ENCODE peak calls at places on chromosomes 3 and 15, in nine cellular contexts. J is psoas muscle, Y is brain microvascular endothelial cell, O is gastrocnemius medialis, R is left lung, H is H9, M is SK-N-SH, W is colonic mucosa, V is tibial artery. L is an unnamed sample.

GRCh38 chr15:51884517-51885236 is 55.2 kb downstream of the TMOD3 start:
- DNase-seq in J (no peak), Y (no peak), O (no peak), R (no peak), H (no peak), M (no peak), W (no peak), V (no peak), L (no peak)

GRCh38 chr3:7160689-7161088 is 299.8 kb downstream of the GRM7 start:
- DNase-seq in J (no peak), Y (no peak), O (no peak), R (no peak), H (no peak), M (no peak), W (no peak), V (no peak), L (no peak)

GRCh38 chr15:29207027-29207757 is 62.4 kb downstream of the NSMCE3 start:
- DNase-seq in J (no peak), Y (no peak), O (no peak), R (no peak), H (no peak), M (no peak), W (no peak), V (no peak), L (no peak)

GRCh38 chr15:69784808-69785550 is 312.7 kb downstream of the TLE3 start:
- DNase-seq in J (no peak), Y (peak), O (no peak), R (no peak), H (no peak), M (no peak), W (no peak), V (no peak), L (no peak)

GRCh38 chr15:87713405-87713995 is 543.0 kb downstream of the NTRK3 start:
- DNase-seq in J (no peak), Y (no peak), O (no peak), R (no peak), H (no peak), M (no peak), W (no peak), V (no peak), L (no peak)

GRCh38 chr15:39767921-39768320 is 14.7 kb downstream of the FSIP1 start:
- DNase-seq in J (no peak), Y (no peak), O (no peak), R (no peak), H (no peak), M (no peak), W (no peak), V (no peak), L (no peak)

GRCh38 chr3:16252988-16253387 is 11.8 kb downstream of the DPH3 start:
- DNase-seq in J (no peak), Y (no peak), O (no peak), R (no peak), H (no peak), M (no peak), W (no peak), V (no peak), L (no peak)

GRCh38 chr15:45268135-45268534 is 16.1 kb downstream of the SLC28A2 start:
- DNase-seq in J (no peak), Y (no peak), O (no peak), R (no peak), H (peak), M (no peak), W (peak), V (no peak), L (no peak)

GRCh38 chr3:141057436-141057835 is 6.3 kb downstream of the SPSB4 start:
- DNase-seq in J (no peak), Y (no peak), O (no peak), R (no peak), H (no peak), M (no peak), W (no peak), V (no peak), L (no peak)

GRCh38 chr15:52464478-52464877 is 64.2 kb downstream of the MYO5A start:
- DNase-seq in J (no peak), Y (no peak), O (no peak), R (no peak), H (no peak), M (peak), W (no peak), V (no peak), L (no peak)

GRCh38 chr15:40133544-40133943 is 24.9 kb upstream of the BMF start:
- DNase-seq in J (no peak), Y (no peak), O (no peak), R (no peak), H (no peak), M (no peak), W (no peak), V (no peak), L (no peak)

GRCh38 chr3:124969190-124969589 is 34.6 kb upstream of the MUC13 start:
- DNase-seq in J (no peak), Y (no peak), O (no peak), R (no peak), H (no peak), M (no peak), W (no peak), V (no peak), L (no peak)

GRCh38 chr3:189551007-189551406 is 80.2 kb upstream of the TP63 start:
- DNase-seq in J (no peak), Y (no peak), O (no peak), R (no peak), H (no peak), M (no peak), W (no peak), V (no peak), L (no peak)

GRCh38 chr15:74620636-74621545 is 5.3 kb downstream of the CLK3 start:
- DNase-seq in J (peak), Y (peak), O (peak), R (no peak), H (peak), M (peak), W (peak), V (peak), L (no peak)
- H3K27ac ChIP-seq in J (no peak), Y (no peak), O (no peak), R (no peak), H (no peak), M (no peak), W (no peak), V (no peak), L (no peak)

DNA sequence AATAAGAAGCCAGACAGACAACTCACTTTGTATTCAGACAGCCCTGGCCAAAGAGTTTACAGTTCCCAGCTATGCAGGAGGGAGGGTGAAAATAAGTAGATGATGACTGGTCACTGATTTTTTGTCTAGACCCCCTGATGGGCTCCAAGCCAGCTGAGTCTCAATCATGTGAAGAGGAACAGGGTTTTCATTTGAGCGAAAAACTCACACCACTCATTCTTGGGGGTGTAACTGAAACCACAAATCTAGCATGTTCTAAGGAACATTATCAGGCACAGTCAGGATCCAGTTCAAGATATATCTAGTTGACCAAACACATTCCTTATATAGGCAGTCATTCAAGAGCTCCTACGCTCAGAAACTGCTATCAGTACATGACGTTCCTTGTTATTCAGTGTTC is 59.0 kb downstream of the LMCD1 start:
- DNase-seq in J (no peak), Y (peak), O (no peak), R (no peak), H (no peak), M (no peak), W (no peak), V (no peak), L (peak)
- H3K27ac ChIP-seq in J (peak), Y (peak), O (peak), R (no peak), H (no peak), M (peak), W (no peak), V (peak), L (peak)

GRCh38 chr3:128344046-128344368 is 122.7 kb downstream of the DNAJB8 start:
- DNase-seq in J (no peak), Y (no peak), O (no peak), R (peak), H (no peak), M (no peak), W (no peak), V (no peak), L (no peak)

GRCh38 chr3:128345195-128345594 is 121.5 kb downstream of the DNAJB8 start:
- DNase-seq in J (no peak), Y (no peak), O (no peak), R (no peak), H (no peak), M (no peak), W (no peak), V (no peak), L (no peak)

GRCh38 chr3:128342701-128343180 is 123.9 kb downstream of the DNAJB8 start:
- DNase-seq in J (no peak), Y (no peak), O (no peak), R (peak), H (no peak), M (no peak), W (no peak), V (no peak), L (no peak)

GRCh38 chr3:128341659-128342395 is 124.9 kb downstream of the DNAJB8 start:
- DNase-seq in J (no peak), Y (no peak), O (no peak), R (peak), H (no peak), M (no peak), W (no peak), V (no peak), L (no peak)

DNA sequence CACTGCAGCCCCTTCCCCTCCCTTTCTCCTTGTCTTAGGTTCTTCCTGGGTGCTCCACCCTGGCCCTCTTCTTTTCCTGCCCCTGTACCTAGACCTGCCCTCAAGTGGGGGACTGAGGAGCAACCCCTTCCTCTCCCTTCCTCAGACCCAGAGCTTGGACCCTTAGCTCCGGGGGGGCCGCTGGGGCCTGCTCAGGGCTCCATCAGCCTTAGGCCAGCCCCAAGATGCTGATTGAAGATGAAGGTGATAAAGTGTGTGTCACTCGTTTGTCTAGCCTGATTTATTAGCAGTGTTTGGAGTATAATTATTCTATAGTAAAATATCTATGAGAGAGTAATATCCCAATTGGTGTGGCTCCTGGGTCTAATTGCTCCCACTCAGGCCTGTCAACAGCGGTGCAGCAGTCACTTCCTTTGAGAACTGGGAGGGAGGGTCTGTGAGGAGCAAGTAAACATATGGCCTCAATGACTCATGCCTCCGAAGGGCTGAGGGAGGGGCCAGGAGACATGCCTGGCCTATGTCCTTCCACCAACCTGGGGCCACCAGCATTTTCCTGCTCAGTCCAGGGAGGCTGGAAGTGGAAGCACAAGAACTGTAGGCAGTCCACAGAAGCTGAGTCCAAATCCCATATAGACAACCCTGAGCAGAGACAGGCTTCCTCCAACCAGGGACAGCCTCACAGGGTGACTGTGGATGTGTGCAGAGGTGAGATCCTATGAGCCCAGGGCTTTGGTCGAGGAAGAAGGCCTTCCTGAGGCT is 123.2 kb downstream of the DNAJB8 start:
- DNase-seq in J (no peak), Y (peak), O (no peak), R (peak), H (peak), M (peak), W (peak), V (no peak), L (peak)
- H3K27ac ChIP-seq in J (no peak), Y (no peak), O (no peak), R (no peak), H (no peak), M (no peak), W (no peak), V (no peak), L (no peak)

DNA sequence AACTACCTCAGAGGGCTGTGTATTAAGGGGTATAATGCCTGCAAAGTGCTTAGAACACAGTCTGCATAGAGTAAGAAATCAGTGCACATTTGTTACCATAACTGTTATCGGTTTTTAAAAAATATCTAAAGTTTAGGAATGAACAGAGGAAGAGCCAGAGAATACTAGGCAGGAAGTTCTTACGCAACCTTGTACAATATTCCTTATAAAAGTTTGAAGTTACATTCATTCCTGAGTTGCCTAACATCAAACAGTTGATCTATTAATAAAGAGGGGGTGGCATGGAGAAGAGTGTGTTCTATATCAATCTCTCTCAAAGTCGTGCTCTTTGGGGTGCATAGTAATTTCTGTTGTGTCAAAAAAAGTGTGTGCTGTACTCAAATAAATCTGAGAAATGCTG is 22.0 kb upstream of the PHLDB2 start:
- DNase-seq in J (no peak), Y (no peak), O (no peak), R (no peak), H (no peak), M (no peak), W (no peak), V (no peak), L (no peak)
- H3K27ac ChIP-seq in J (no peak), Y (no peak), O (no peak), R (no peak), H (no peak), M (no peak), W (no peak), V (no peak), L (no peak)

DNA sequence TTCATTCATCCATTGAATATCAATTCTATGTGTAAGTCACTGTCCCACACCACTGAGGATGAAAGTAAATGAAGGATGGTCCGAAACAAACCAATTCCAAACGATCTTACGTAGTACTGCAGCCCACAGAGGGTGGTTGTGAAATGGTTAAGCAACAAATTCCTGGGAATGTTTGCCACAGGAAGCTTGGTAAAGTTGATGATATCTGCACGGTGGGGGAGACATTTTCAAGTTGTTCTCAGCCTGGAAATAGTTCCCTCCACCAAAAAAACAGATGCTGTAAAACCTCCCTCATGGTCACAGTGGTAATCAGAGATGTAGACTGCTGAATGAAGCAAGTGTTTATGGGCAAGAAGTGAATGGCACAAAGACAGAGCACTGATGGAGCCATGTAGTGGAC is 35.9 kb upstream of the BNC1 start:
- DNase-seq in J (no peak), Y (peak), O (no peak), R (no peak), H (no peak), M (no peak), W (no peak), V (no peak), L (no peak)
- H3K27ac ChIP-seq in J (no peak), Y (no peak), O (no peak), R (no peak), H (no peak), M (no peak), W (no peak), V (no peak), L (no peak)

DNA sequence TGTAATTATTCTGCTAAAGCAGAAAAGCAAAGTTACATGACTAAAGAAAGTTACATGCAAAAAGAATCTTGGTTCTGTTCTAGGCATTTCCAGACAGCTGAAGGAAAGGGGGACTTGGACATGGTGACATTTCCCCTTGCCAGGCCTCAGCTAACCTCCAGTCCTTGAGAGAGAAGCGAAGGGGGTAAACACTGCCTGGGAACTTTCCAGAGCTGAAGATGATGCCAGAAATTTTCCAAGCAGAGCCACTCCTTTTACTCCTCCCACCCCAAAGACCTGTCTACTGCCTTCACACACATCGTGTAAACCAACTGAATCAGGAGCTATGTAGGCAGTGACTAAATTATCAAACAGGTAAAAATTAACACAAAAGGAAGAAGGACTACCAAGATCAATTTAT is 5.4 kb downstream of the MEX3B start:
- DNase-seq in J (no peak), Y (no peak), O (no peak), R (no peak), H (no peak), M (no peak), W (no peak), V (no peak), L (no peak)
- H3K27ac ChIP-seq in J (no peak), Y (no peak), O (no peak), R (no peak), H (no peak), M (no peak), W (no peak), V (no peak), L (no peak)

GRCh38 chr3:37103103-37103815 is 71.1 kb downstream of the LRRFIP2 start:
- DNase-seq in J (no peak), Y (no peak), O (no peak), R (no peak), H (no peak), M (no peak), W (no peak), V (no peak), L (no peak)
- H3K27ac ChIP-seq in J (no peak), Y (no peak), O (no peak), R (peak), H (no peak), M (no peak), W (no peak), V (no peak), L (no peak)

GRCh38 chr3:122271246-122271898 is 53.7 kb upstream of the CSTA start:
- DNase-seq in J (no peak), Y (no peak), O (no peak), R (no peak), H (no peak), M (no peak), W (no peak), V (no peak), L (no peak)
- H3K27ac ChIP-seq in J (no peak), Y (no peak), O (no peak), R (no peak), H (no peak), M (no peak), W (no peak), V (no peak), L (no peak)

L was measured in AG04450.